ENCODE peak calls at places on chromosome 12, in five cellular contexts. One of them, this sample, is unnamed.

GRCh38 chr12:132827763-132828703 is 636 bp downstream of the GOLGA3 start:
- DNase-seq in HS-5: peak
- DNase-seq in adipocyte: peak
- DNase-seq in H7: peak
- DNase-seq in activated effector memory CD4-positive, alpha-beta T cell treated with Interleukin-2 at 50 U/mL for 16 hours: no peak
- DNase-seq in this sample: peak

GRCh38 chr12:71027835-71028234 is 107.3 kb upstream of the PTPRR start:
- DNase-seq in HS-5: no peak
- DNase-seq in H7: no peak
- DNase-seq in activated effector memory CD4-positive, alpha-beta T cell treated with Interleukin-2 at 50 U/mL for 16 hours: no peak
- DNase-seq in adipocyte: no peak
- DNase-seq in this sample: no peak

GRCh38 chr12:5439788-5440300 is 7.9 kb downstream of the NTF3 start:
- DNase-seq in activated effector memory CD4-positive, alpha-beta T cell treated with Interleukin-2 at 50 U/mL for 16 hours: no peak
- DNase-seq in HS-5: no peak
- DNase-seq in adipocyte: no peak
- DNase-seq in H7: no peak
- DNase-seq in this sample: no peak

GRCh38 chr12:99099786-99100185 is 454.7 kb downstream of the APAF1 start:
- DNase-seq in HS-5: no peak
- DNase-seq in adipocyte: no peak
- DNase-seq in H7: no peak
- DNase-seq in activated effector memory CD4-positive, alpha-beta T cell treated with Interleukin-2 at 50 U/mL for 16 hours: no peak
- DNase-seq in this sample: no peak

GRCh38 chr12:1706284-1707016 is 15.6 kb downstream of the ADIPOR2 start:
- DNase-seq in HS-5: no peak
- DNase-seq in H7: no peak
- DNase-seq in adipocyte: peak
- DNase-seq in activated effector memory CD4-positive, alpha-beta T cell treated with Interleukin-2 at 50 U/mL for 16 hours: no peak
- DNase-seq in this sample: peak

GRCh38 chr12:110269622-110270124 is 11.4 kb upstream of the ATP2A2 start:
- DNase-seq in HS-5: no peak
- DNase-seq in activated effector memory CD4-positive, alpha-beta T cell treated with Interleukin-2 at 50 U/mL for 16 hours: no peak
- DNase-seq in adipocyte: peak
- DNase-seq in H7: no peak
- DNase-seq in this sample: peak

GRCh38 chr12:82896979-82897378 is 210.3 kb downstream of the TMTC2 start:
- DNase-seq in activated effector memory CD4-positive, alpha-beta T cell treated with Interleukin-2 at 50 U/mL for 16 hours: no peak
- DNase-seq in adipocyte: peak
- DNase-seq in HS-5: peak
- DNase-seq in H7: no peak
- DNase-seq in this sample: peak

GRCh38 chr12:11437966-11438365 is 42.6 kb upstream of the PRB2 start:
- DNase-seq in adipocyte: no peak
- DNase-seq in activated effector memory CD4-positive, alpha-beta T cell treated with Interleukin-2 at 50 U/mL for 16 hours: no peak
- DNase-seq in H7: no peak
- DNase-seq in HS-5: no peak
- DNase-seq in this sample: no peak

GRCh38 chr12:89414851-89415250 is 62.5 kb upstream of the DUSP6 start:
- DNase-seq in H7: no peak
- DNase-seq in adipocyte: peak
- DNase-seq in HS-5: peak
- DNase-seq in activated effector memory CD4-positive, alpha-beta T cell treated with Interleukin-2 at 50 U/mL for 16 hours: no peak
- DNase-seq in this sample: peak

This sample was measured in fibroblast of the aortic adventitia.